ENCODE peak calls at places on chromosomes 7 and 10, in nine cellular contexts. W is GM12865, M is endodermal cell, Q is lower lobe of right lung, C is B cell, E is WTC11, R is GM12878, Y is stomach, H is fibroblast of the aortic adventitia. S is an unnamed sample.

GRCh38 chr7:55983537-55983936 is 19.2 kb downstream of the NIPSNAP2 start:
- DNase-seq in W (no peak), M (no peak), Q (no peak), C (no peak), E (no peak), R (no peak), Y (no peak), H (no peak), S (no peak)

GRCh38 chr10:110208614-110209398 is 1.4 kb downstream of the MXI1 start:
- DNase-seq in W (peak; percentile 46), M (peak; percentile 70), Q (no peak), C (peak; percentile 75), E (no peak), R (no peak), Y (peak; percentile 30), H (peak; percentile 47), S (no peak)

GRCh38 chr10:125102216-125102615 is 58.1 kb downstream of the CTBP2 start:
- DNase-seq in W (no peak), M (no peak), Q (peak; percentile 55), C (no peak), E (no peak), R (no peak), Y (peak; percentile 32), H (peak; percentile 61), S (peak; percentile 59)

GRCh38 chr7:22858640-22859561 is 36.3 kb upstream of the TOMM7 start:
- DNase-seq in W (peak; percentile 72), M (no peak), Q (no peak), C (no peak), E (no peak), R (no peak), Y (no peak), H (peak; percentile 99), S (peak; percentile 100)

GRCh38 chr10:12539350-12540164 is 190.2 kb downstream of the CAMK1D start:
- DNase-seq in W (no peak), M (peak; percentile 28), Q (no peak), C (no peak), E (no peak), R (no peak), Y (no peak), H (peak; percentile 8), S (no peak)

GRCh38 chr7:86644282-86645173 is 819 bp downstream of the GRM3 start:
- DNase-seq in W (no peak), M (peak; percentile 86), Q (no peak), C (no peak), E (peak; percentile 41), R (no peak), Y (no peak), H (no peak), S (no peak)

GRCh38 chr7:112202819-112203218 is 3.4 kb downstream of the DOCK4 start:
- DNase-seq in W (peak; percentile 39), M (no peak), Q (peak; percentile 59), C (no peak), E (no peak), R (no peak), Y (peak; percentile 56), H (peak; percentile 13), S (no peak)

GRCh38 chr10:61834519-61834918 is 67.0 kb upstream of the ARID5B start:
- DNase-seq in W (no peak), M (no peak), Q (no peak), C (no peak), E (no peak), R (no peak), Y (no peak), H (no peak), S (no peak)

DNA sequence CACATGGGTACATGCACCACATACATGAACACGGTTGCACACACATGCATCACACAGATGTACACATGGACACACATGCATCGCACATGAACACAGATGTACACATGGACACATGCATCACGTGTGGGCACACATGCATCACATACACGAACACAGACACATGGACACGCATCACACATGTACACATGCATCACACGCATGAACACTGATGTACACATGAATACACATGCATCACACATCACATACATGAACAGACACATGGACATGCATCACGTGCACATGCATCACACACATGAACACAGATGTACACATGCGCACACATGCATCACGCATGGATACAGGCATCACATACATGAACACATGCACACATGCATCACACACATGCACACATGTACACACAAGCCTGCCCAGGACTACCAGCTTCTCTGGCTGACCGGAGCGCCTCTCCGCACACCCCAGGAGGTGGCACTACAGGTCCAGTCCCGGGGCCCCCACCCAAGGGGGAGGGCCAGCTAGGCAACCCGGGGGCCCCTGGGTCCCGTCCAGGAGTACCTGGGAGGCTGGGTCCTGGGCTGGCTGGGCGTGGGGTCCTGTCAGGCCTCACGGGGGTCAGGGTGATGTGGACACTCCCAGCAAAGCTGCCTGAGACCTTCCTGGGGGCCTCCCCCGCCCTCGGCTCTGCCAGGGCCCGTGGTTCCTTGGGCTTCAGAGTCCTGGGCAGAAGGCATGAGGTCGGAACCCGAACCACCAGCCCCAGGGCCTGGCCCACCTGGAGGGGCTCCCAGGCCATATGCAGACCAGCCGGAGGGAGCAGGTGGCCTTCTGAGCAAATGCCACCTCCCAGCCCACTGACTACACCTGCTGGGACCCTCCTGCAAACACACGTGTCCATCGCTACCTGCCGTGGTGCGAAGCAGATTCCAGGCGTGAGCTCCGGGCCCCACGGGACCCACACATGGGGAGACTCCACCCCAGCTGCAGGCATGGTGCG is 19.6 kb downstream of the MICALL2 start:
- DNase-seq in W (no peak), M (no peak), Q (no peak), C (no peak), E (no peak), R (no peak), Y (no peak), H (no peak), S (no peak)
- TF ChIP-seq CTCF in W (no peak), M (no peak), Q (no peak), C (no peak), E (no peak), R (no peak), Y (no peak), H (no peak), S (no peak)

DNA sequence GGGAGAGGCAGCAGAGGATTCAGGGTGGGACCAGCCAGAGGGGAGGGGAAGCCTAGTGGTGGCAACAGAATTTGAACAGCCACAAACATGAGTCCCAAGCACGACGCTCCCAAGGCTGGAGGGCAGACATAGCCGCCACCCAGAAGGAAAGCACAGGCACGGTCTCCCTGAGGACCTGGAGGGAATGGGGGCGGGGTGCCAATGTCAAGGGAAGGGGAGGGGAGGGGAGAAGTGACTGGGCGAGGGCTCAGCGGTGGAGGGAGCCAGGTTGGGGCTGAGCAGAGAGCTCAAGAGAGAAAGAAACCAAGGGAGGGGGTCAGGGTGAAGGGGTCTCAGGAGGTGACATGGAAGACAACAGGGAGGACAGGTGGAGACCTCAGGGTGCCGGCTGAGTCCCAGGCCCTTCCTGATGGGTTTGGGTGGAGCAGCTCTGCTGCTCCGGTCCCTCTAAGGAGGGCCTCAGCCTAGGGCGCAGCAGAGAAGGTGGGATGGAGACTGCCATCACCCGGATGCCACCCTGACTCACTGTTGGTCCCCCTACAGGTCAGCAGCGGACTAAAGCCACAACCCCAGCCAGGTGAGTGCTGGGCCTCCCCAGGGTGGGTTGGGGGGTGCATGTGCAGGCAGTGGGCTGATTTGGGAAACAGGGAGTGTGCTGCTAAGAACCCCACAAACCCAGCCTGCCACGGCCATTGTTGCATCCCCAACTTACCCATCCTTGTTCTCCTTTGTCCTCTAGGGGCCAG is 24.2 kb downstream of the PILRA start:
- DNase-seq in W (no peak), M (peak; percentile 65), Q (no peak), C (no peak), E (peak; percentile 18), R (no peak), Y (no peak), H (no peak), S (no peak)
- TF ChIP-seq CTCF in W (no peak), M (peak; percentile 60), Q (no peak), C (no peak), E (no peak), R (no peak), Y (no peak), H (no peak), S (no peak)

GRCh38 chr7:83931968-83932367 is 262.6 kb downstream of the SEMA3A start:
- DNase-seq in W (no peak), M (no peak), Q (no peak), C (no peak), E (no peak), R (no peak), Y (no peak), H (no peak), S (no peak)

GRCh38 chr7:83937930-83938329 is 256.7 kb downstream of the SEMA3A start:
- DNase-seq in W (no peak), M (no peak), Q (peak; percentile 47), C (no peak), E (no peak), R (no peak), Y (no peak), H (no peak), S (no peak)

GRCh38 chr7:83936056-83936703 is 258.4 kb downstream of the SEMA3A start:
- DNase-seq in W (peak; percentile 78), M (peak; percentile 83), Q (peak; percentile 49), C (no peak), E (peak; percentile 69), R (no peak), Y (peak; percentile 47), H (peak; percentile 88), S (peak; percentile 48)

GRCh38 chr7:83930262-83930661 is 264.3 kb downstream of the SEMA3A start:
- DNase-seq in W (no peak), M (no peak), Q (no peak), C (no peak), E (no peak), R (no peak), Y (no peak), H (no peak), S (no peak)

GRCh38 chr7:83934118-83934734 is 260.4 kb downstream of the SEMA3A start:
- DNase-seq in W (no peak), M (no peak), Q (no peak), C (no peak), E (no peak), R (no peak), Y (no peak), H (peak; percentile 25), S (no peak)
- TF ChIP-seq CTCF in W (peak; percentile 8), M (peak; percentile 70), Q (peak; percentile 12), C (no peak), E (no peak), R (no peak), Y (no peak), H (peak; percentile 36), S (peak; percentile 5)

GRCh38 chr7:74271742-74272141 is 17.5 kb upstream of the CLIP2 start:
- DNase-seq in W (peak; percentile 85), M (peak; percentile 43), Q (no peak), C (no peak), E (no peak), R (no peak), Y (no peak), H (no peak), S (no peak)

GRCh38 chr7:74277636-74278035 is 11.6 kb upstream of the CLIP2 start:
- DNase-seq in W (no peak), M (no peak), Q (no peak), C (no peak), E (no peak), R (no peak), Y (no peak), H (no peak), S (no peak)

GRCh38 chr7:74272305-74273038 is 16.7 kb upstream of the CLIP2 start:
- DNase-seq in W (peak; percentile 99), M (peak; percentile 87), Q (peak; percentile 85), C (peak; percentile 62), E (peak; percentile 62), R (peak; percentile 97), Y (peak; percentile 45), H (peak; percentile 92), S (peak; percentile 96)

GRCh38 chr7:74280985-74281384 is 8.2 kb upstream of the CLIP2 start:
- DNase-seq in W (no peak), M (no peak), Q (no peak), C (no peak), E (no peak), R (no peak), Y (no peak), H (no peak), S (no peak)

DNA sequence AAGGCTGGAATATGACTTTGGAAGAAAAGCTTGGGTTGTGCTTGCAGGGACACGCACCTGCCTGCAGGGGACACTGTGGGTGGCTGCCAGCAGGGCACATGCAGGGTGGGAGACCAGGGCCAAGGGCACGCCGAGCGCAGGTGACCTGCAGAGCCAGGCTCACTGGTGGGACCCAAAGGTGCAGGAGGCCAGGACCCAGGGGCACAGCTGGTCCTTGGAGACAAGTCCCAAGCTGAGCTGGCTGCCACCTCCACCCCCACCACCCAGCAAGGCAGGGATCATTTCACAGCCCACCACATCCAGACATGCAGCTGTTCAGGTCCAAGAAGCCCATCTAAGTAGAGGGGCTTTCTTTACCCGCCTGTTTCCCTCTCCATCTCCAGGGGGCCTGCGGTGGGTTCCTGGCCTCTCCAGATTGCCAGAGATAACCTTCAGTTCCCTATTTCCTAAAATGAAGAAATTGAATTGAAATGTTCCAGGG is 13.8 kb upstream of the CLIP2 start:
- DNase-seq in W (peak; percentile 51), M (peak; percentile 91), Q (no peak), C (no peak), E (peak; percentile 74), R (no peak), Y (no peak), H (no peak), S (no peak)
- TF ChIP-seq CTCF in W (peak; percentile 72), M (peak; percentile 90), Q (peak; percentile 35), C (peak; percentile 42), E (peak; percentile 87), R (peak; percentile 62), Y (peak; percentile 14), H (peak; percentile 55), S (no peak)